ENCODE peak calls at places on chromosome X, in eight cellular contexts. L, F, E, V, J, N, W and A are unnamed samples.

GRCh38 chrX:43559643-43560042 is 96.5 kb upstream of the MAOA start:
- DNase-seq in V (peak), E (no peak), L (no peak), N (peak), F (peak), J (peak), W (peak), A (no peak)

GRCh38 chrX:65596270-65596669 is 61.7 kb upstream of the LAS1L start:
- DNase-seq in F (no peak), L (peak), V (peak), N (peak), J (no peak), E (no peak), W (peak), A (no peak)

GRCh38 chrX:12901486-12901885 is 4.9 kb upstream of the TLR8 start:
- DNase-seq in E (no peak), F (peak), N (peak), L (no peak), V (peak), W (peak), J (peak), A (peak)

GRCh38 chrX:136780738-136781137 is at the start of gene ARHGEF6:
- DNase-seq in W (no peak), E (no peak), N (peak), L (no peak), F (no peak), V (peak), J (no peak), A (no peak)

GRCh38 chrX:14361430-14361829 is 167.9 kb upstream of the GLRA2 start:
- DNase-seq in V (no peak), L (no peak), F (no peak), N (no peak), W (no peak), E (no peak), J (no peak), A (no peak)

GRCh38 chrX:150038977-150039599 is 100.8 kb upstream of the EOLA2 start:
- DNase-seq in W (no peak), N (no peak), E (no peak), V (no peak), L (no peak), F (no peak), J (no peak), A (no peak)

GRCh38 chrX:155035688-155036087 is 9.0 kb downstream of the FUNDC2 start:
- DNase-seq in V (no peak), L (no peak), N (no peak), W (no peak), F (no peak), J (no peak), E (no peak), A (no peak)

GRCh38 chrX:71846429-71846828 is 64.2 kb upstream of the NHSL2 start:
- DNase-seq in L (no peak), F (no peak), W (peak), E (no peak), V (no peak), J (no peak), N (no peak), A (no peak)

GRCh38 chrX:40462797-40463196 is 118.0 kb upstream of the ATP6AP2 start:
- DNase-seq in N (no peak), L (no peak), F (no peak), V (no peak), E (no peak), J (no peak), W (no peak), A (no peak)

GRCh38 chrX:72145181-72145580 is 13.5 kb upstream of the RTL5 start:
- DNase-seq in J (no peak), L (no peak), V (no peak), W (no peak), E (no peak), N (no peak), F (no peak), A (no peak)

GRCh38 chrX:9538544-9539045 is 73.7 kb downstream of the TBL1X start:
- DNase-seq in E (no peak), N (no peak), V (peak), L (no peak), J (no peak), F (peak), W (no peak), A (no peak)

GRCh38 chrX:123731258-123731986 is 1.4 kb downstream of the THOC2 start:
- DNase-seq in E (no peak), F (no peak), V (peak), N (peak), W (peak), L (no peak), J (no peak), A (no peak)

GRCh38 chrX:12771445-12772069 is 19.7 kb upstream of the PRPS2 start:
- DNase-seq in V (peak), F (peak), J (peak), L (no peak), W (peak), E (no peak), N (peak), A (no peak)

GRCh38 chrX:116873678-116874077 is 410.9 kb upstream of the CT83 start:
- DNase-seq in V (no peak), N (no peak), F (no peak), E (peak), L (peak), J (no peak), W (peak), A (no peak)

GRCh38 chrX:129360175-129360574 is 163.1 kb downstream of the SMARCA1 start:
- DNase-seq in J (no peak), W (peak), F (peak), N (peak), V (peak), E (no peak), L (no peak), A (no peak)

GRCh38 chrX:69321006-69321655 is 155.9 kb upstream of the PJA1 start:
- DNase-seq in L (no peak), E (no peak), V (no peak), N (no peak), J (no peak), F (no peak), W (no peak), A (no peak)

GRCh38 chrX:45714864-45715263 is 514.2 kb upstream of the DIPK2B start:
- DNase-seq in F (no peak), E (no peak), N (peak), L (peak), W (peak), J (no peak), V (peak), A (no peak)

GRCh38 chrX:119488749-119489148 is 20.5 kb downstream of the SLC25A5 start:
- DNase-seq in W (peak), L (no peak), N (peak), J (peak), V (peak), F (peak), E (no peak), A (no peak)

GRCh38 chrX:52504551-52504950 is 8.9 kb downstream of the XAGE1A start:
- DNase-seq in L (no peak), W (no peak), J (no peak), F (no peak), V (no peak), N (no peak), E (no peak), A (peak)

GRCh38 chrX:110123331-110123782 is 120.4 kb downstream of the TMEM164 start:
- DNase-seq in J (no peak), N (no peak), F (no peak), W (no peak), L (no peak), E (no peak), V (no peak), A (no peak)

GRCh38 chrX:44974462-44974861 is 101.5 kb downstream of the KDM6A start:
- DNase-seq in E (no peak), W (peak), V (no peak), N (no peak), L (no peak), J (no peak), F (no peak), A (no peak)

GRCh38 chrX:139930923-139931645 is 1.8 kb downstream of the ATP11C start:
- DNase-seq in W (no peak), F (peak), J (peak), N (peak), L (no peak), E (no peak), V (peak), A (no peak)

GRCh38 chrX:13774696-13775095 is 40.1 kb downstream of the OFD1 start:
- DNase-seq in L (no peak), J (no peak), N (no peak), V (no peak), F (no peak), W (peak), E (no peak), A (no peak)

GRCh38 chrX:77749695-77750094 is 36.3 kb downstream of the ATRX start:
- DNase-seq in F (no peak), J (no peak), W (peak), V (no peak), L (no peak), N (no peak), E (no peak), A (no peak)

GRCh38 chrX:123859409-123859827 is 435 bp upstream of the XIAP start:
- DNase-seq in J (peak), L (no peak), F (peak), N (peak), V (peak), E (no peak), W (no peak), A (no peak)

GRCh38 chrX:108117988-108118387 is 26.4 kb downstream of the ATG4A start:
- DNase-seq in E (no peak), N (no peak), W (no peak), F (no peak), J (no peak), V (peak), L (no peak), A (no peak)

GRCh38 chrX:119654112-119654531 is 38.8 kb downstream of the SEPTIN6 start:
- DNase-seq in N (no peak), F (no peak), L (no peak), E (no peak), V (no peak), W (peak), J (peak), A (peak)

GRCh38 chrX:50813843-50814661 is at the start of gene SHROOM4:
- DNase-seq in E (no peak), V (peak), W (peak), F (peak), J (peak), L (no peak), N (peak), A (peak)

GRCh38 chrX:81662381-81662780 is 460.5 kb downstream of the SH3BGRL start:
- DNase-seq in L (no peak), N (no peak), J (no peak), V (no peak), F (no peak), E (no peak), W (no peak), A (no peak)

GRCh38 chrX:151153086-151153485 is 23.3 kb upstream of the GPR50 start:
- DNase-seq in W (peak), V (no peak), E (no peak), L (peak), J (no peak), N (no peak), F (no peak), A (no peak)

GRCh38 chrX:57772637-57773036 is 92.6 kb upstream of the NLRP2B start:
- DNase-seq in E (no peak), L (no peak), N (no peak), V (no peak), F (no peak), W (no peak), J (no peak), A (no peak)

GRCh38 chrX:24646745-24647182 is 383 bp downstream of the PCYT1B start:
- DNase-seq in E (no peak), J (no peak), L (no peak), V (no peak), W (no peak), F (no peak), N (no peak), A (no peak)

GRCh38 chrX:50691820-50692219 is 122.2 kb downstream of the SHROOM4 start:
- DNase-seq in V (peak), N (no peak), W (peak), F (no peak), E (no peak), L (no peak), J (no peak), A (no peak)

GRCh38 chrX:66751136-66751782 is 112.4 kb upstream of the EDA2R start:
- DNase-seq in N (no peak), F (no peak), V (no peak), E (no peak), W (no peak), L (no peak), J (no peak), A (no peak)

DNA sequence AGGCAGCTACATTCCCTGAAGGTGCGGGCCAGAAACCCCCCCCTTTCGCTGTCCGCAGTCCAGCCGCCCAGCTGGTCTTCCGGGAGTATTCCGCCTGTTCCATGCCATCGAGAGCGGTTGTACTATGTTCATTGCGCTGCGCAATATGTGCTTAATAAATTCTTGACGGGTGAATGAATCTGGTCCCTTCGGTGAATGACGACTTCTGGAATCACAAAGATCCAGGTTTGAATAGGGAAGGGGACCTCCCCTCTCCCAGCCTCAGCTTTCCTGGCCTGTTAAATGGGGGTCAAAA is 777 bp upstream of the TFE3 start:
- DNase-seq in W (no peak), V (no peak), L (no peak), N (no peak), F (no peak), E (no peak), J (no peak), A (no peak)
- H3K4me3 ChIP-seq in W (peak), V (no peak), L (peak), N (peak), F (no peak), E (peak), J (peak), A (peak)

GRCh38 chrX:37844622-37845021 is 2.7 kb downstream of the DYNLT3 start:
- DNase-seq in V (no peak), F (no peak), J (no peak), L (no peak), E (no peak), N (no peak), W (no peak), A (no peak)

GRCh38 chrX:37847733-37848197 is 394 bp upstream of the DYNLT3 start:
- DNase-seq in V (no peak), F (no peak), N (no peak), E (no peak), J (no peak), L (no peak), W (no peak), A (no peak)

GRCh38 chrX:37846934-37847732 is at the start of gene DYNLT3:
- DNase-seq in V (peak), N (peak), F (peak), W (peak), E (no peak), J (peak), L (no peak), A (peak)

GRCh38 chrX:37846558-37846933 is 825 bp downstream of the DYNLT3 start:
- DNase-seq in N (no peak), V (no peak), E (no peak), L (no peak), W (no peak), J (no peak), F (no peak), A (no peak)

GRCh38 chrX:37846141-37846540 is 1.2 kb downstream of the DYNLT3 start:
- DNase-seq in F (no peak), J (no peak), V (no peak), L (no peak), E (no peak), W (peak), N (no peak), A (no peak)
- H3K4me3 ChIP-seq in F (no peak), J (no peak), V (no peak), L (no peak), E (no peak), W (peak), N (peak), A (no peak)

GRCh38 chrX:103586659-103587058 is 1.3 kb downstream of the TCEAL4 start:
- DNase-seq in L (no peak), J (no peak), F (no peak), E (no peak), W (no peak), V (no peak), N (no peak), A (no peak)

GRCh38 chrX:103586314-103586646 is 965 bp downstream of the TCEAL4 start:
- DNase-seq in N (no peak), W (no peak), L (no peak), V (no peak), F (peak), E (no peak), J (no peak), A (no peak)

GRCh38 chrX:103585421-103586313 is at the start of gene TCEAL4:
- DNase-seq in W (no peak), E (no peak), F (peak), L (no peak), V (peak), J (peak), N (peak), A (peak)

GRCh38 chrX:103584606-103585005 is 709 bp upstream of the TCEAL4 start:
- DNase-seq in E (no peak), N (no peak), W (peak), J (no peak), L (no peak), V (no peak), F (no peak), A (no peak)
- H3K4me3 ChIP-seq in E (no peak), N (peak), W (no peak), J (no peak), L (no peak), V (no peak), F (no peak), A (no peak)

DNA sequence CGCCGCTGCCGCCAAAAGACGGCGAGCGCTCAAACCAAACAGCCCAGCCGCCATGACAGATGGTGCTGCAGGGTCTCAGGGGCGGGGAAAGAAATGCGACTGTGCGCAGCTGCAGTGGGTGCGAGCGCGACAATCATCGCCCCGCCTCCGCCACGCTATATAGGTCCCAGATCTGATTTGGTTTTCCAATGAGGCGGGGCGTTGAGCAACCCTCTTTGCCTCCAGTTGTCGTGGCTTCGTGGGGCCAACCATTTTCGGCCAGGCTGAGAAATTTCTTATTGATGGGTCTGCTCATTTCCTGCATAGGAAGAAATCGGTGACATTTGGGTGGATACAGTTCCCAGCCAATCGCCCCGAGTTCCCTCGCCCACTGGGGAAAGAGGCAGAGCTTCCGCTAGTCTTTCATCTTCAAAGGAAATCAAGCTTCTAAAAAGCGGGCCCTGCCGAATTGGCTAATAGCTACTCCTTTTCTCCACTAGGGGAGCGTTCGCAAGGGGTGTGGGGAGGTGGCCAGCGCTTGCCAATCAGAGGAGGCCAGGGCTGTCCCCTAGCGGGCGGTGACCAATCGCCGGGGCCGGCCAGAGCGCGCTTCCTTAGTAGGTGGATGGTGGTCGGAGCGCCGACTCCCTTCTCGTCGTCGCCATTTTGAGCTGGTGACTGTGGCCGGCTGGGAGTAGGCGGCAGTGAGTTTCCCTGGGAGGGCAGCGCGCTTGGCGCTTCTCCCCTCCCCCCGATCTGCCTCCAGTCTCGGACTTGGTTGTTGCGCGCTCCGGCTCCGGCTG is at the start of the genes NDUFB11 and RBM10:
- DNase-seq in W (peak), E (peak), L (peak), N (peak), J (peak), F (peak), V (peak), A (peak)
- H3K4me3 ChIP-seq in W (peak), E (peak), L (peak), N (peak), J (peak), F (peak), V (peak), A (peak)

DNA sequence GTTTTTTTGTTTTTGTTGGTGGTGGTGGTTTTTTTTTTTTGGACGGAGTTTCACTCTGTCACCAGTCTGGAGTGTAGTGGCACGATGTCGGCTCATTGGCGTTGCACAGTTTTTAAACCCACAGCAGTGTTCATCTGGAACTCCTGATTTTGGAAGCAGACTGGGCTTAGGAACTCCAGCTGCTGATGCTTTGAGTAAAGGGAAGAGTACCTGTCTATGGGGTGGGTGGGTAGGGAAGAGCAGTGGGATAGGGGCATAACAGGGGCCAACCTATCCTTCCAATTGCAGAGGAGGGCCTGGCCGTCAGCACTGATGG is 2.0 kb downstream of the CD99 start:
- DNase-seq in L (no peak), N (no peak), J (no peak), W (no peak), E (no peak), V (no peak), F (no peak), A (no peak)
- H3K4me3 ChIP-seq in L (peak), N (peak), J (peak), W (peak), E (peak), V (no peak), F (no peak), A (no peak)